ENCODE peak calls at places on chromosome 22, in five cellular contexts. A is AG04450; G is mucosa of gallbladder; B is stimulated activated naive CD8-positive, alpha-beta T cell treated with anti-CD3 and anti-CD28 coated beads, Interleukin-15, amount 100 ng/mL, for 72 hours; I is IMR-90. K is an unnamed sample.

GRCh38 chr22:46076651-46077339 is 73.5 kb upstream of the PPARA start:
- DNase-seq in A (no peak), G (no peak), B (no peak), I (peak; percentile 37), K (peak; percentile 85)

GRCh38 chr22:20517422-20517821 is 10.0 kb downstream of the MED15 start:
- DNase-seq in A (no peak), G (no peak), B (no peak), I (no peak), K (no peak)

GRCh38 chr22:46577361-46578249 is 40.2 kb upstream of the CELSR1 start:
- DNase-seq in A (no peak), G (no peak), B (no peak), I (no peak), K (no peak)

GRCh38 chr22:43481528-43482309 is 69.9 kb downstream of the MPPED1 start:
- DNase-seq in A (no peak), G (no peak), B (peak; percentile 32), I (no peak), K (no peak)

GRCh38 chr22:41910599-41911291 is 4.1 kb downstream of the SHISA8 start:
- DNase-seq in A (no peak), G (peak; percentile 30), B (peak; percentile 54), I (no peak), K (peak; percentile 17)

GRCh38 chr22:42202048-42202447 is 68.4 kb downstream of the TCF20 start:
- DNase-seq in A (no peak), G (no peak), B (no peak), I (no peak), K (no peak)

GRCh38 chr22:36384766-36385400 is 2.9 kb downstream of the MYH9 start:
- DNase-seq in A (no peak), G (no peak), B (no peak), I (no peak), K (peak; percentile 55)

GRCh38 chr22:18110194-18110943 is at the start of gene TUBA8:
- DNase-seq in A (no peak), G (no peak), B (peak; percentile 29), I (peak; percentile 16), K (peak; percentile 13)

GRCh38 chr22:29315286-29316195 is at the start of gene RASL10A:
- DNase-seq in A (no peak), G (no peak), B (peak; percentile 14), I (no peak), K (no peak)

GRCh38 chr22:22074634-22075381 is 92.2 kb upstream of the TOP3B start:
- DNase-seq in A (no peak), G (peak; percentile 33), B (no peak), I (no peak), K (peak; percentile 54)

GRCh38 chr22:50009765-50010675 is 2.5 kb downstream of the IL17REL start:
- DNase-seq in A (no peak), G (no peak), B (no peak), I (no peak), K (no peak)

GRCh38 chr22:30192427-30192826 is 54.1 kb downstream of the LIF start:
- DNase-seq in A (no peak), G (no peak), B (no peak), I (no peak), K (no peak)

GRCh38 chr22:45959719-45960476 is 17.1 kb downstream of the WNT7B start:
- DNase-seq in A (no peak), G (no peak), B (no peak), I (no peak), K (no peak)

GRCh38 chr22:47423266-47423665 is 660.8 kb downstream of the TBC1D22A start:
- DNase-seq in A (no peak), G (no peak), B (no peak), I (no peak), K (no peak)

GRCh38 chr22:45192701-45193187 is 29.0 kb downstream of the NUP50 start:
- DNase-seq in A (no peak), G (no peak), B (no peak), I (no peak), K (no peak)

GRCh38 chr22:36762687-36763260 is 13.1 kb downstream of the IFT27 start:
- DNase-seq in A (peak; percentile 84), G (peak; percentile 44), B (no peak), I (peak; percentile 68), K (peak; percentile 36)

GRCh38 chr22:46968848-46969247 is 206.4 kb downstream of the TBC1D22A start:
- DNase-seq in A (no peak), G (no peak), B (no peak), I (no peak), K (no peak)

GRCh38 chr22:50627452-50627913 is 469 bp downstream of the ARSA start:
- DNase-seq in A (no peak), G (no peak), B (no peak), I (no peak), K (no peak)

GRCh38 chr22:26182723-26183122 is 13.5 kb downstream of the SEZ6L start:
- DNase-seq in A (no peak), G (no peak), B (no peak), I (no peak), K (no peak)

GRCh38 chr22:44172370-44173108 is 8.2 kb upstream of the PARVG start:
- DNase-seq in A (no peak), G (peak; percentile 53), B (no peak), I (no peak), K (no peak)

GRCh38 chr22:40405178-40406062 is 35.0 kb downstream of the SGSM3 start:
- DNase-seq in A (no peak), G (no peak), B (no peak), I (no peak), K (no peak)

GRCh38 chr22:29683536-29683935 is 36.3 kb upstream of the CABP7 start:
- DNase-seq in A (no peak), G (no peak), B (no peak), I (no peak), K (no peak)

K was measured in fibroblast of the aortic adventitia.